ENCODE peak calls at places on chromosomes 11 and 22, in ten cellular contexts. C is pancreas; N is CD8-positive, alpha-beta memory T cell; S is kidney; M is body of pancreas; A is effector memory CD4-positive, alpha-beta T cell; D is left ventricle myocardium inferior; U is mammary epithelial cell; H is MM.1S; V is sigmoid colon. P is an unnamed sample.

GRCh38 chr11:108865411-108865810 is 200.5 kb downstream of the DDX10 start:
- DNase-seq in C (no peak), N (no peak), S (no peak), M (no peak), A (no peak), D (no peak), U (no peak), H (no peak), V (no peak), P (no peak)

GRCh38 chr11:110200241-110200640 is 96.2 kb downstream of the RDX start:
- DNase-seq in C (no peak), N (no peak), S (no peak), M (no peak), A (no peak), D (no peak), U (peak; percentile 73), H (no peak), V (no peak), P (no peak)

GRCh38 chr22:46081036-46081830 is 69.1 kb upstream of the PPARA start:
- DNase-seq in C (peak; percentile 79), N (no peak), S (peak; percentile 76), M (peak; percentile 37), A (no peak), D (peak; percentile 17), U (peak; percentile 31), H (no peak), V (peak; percentile 76), P (peak; percentile 1)

GRCh38 chr11:10451399-10452116 is 3.5 kb upstream of the AMPD3 start:
- DNase-seq in C (no peak), N (no peak), S (no peak), M (no peak), A (no peak), D (no peak), U (no peak), H (no peak), V (no peak), P (no peak)

GRCh38 chr11:102116453-102117205 is 6.4 kb downstream of the YAP1 start:
- DNase-seq in C (no peak), N (no peak), S (no peak), M (no peak), A (no peak), D (no peak), U (no peak), H (no peak), V (no peak), P (no peak)

GRCh38 chr11:94825111-94825880 is 57.1 kb downstream of the AMOTL1 start:
- DNase-seq in C (no peak), N (no peak), S (no peak), M (no peak), A (no peak), D (no peak), U (no peak), H (no peak), V (no peak), P (no peak)

GRCh38 chr11:57458410-57459111 is 1.8 kb upstream of the RTN4RL2 start:
- DNase-seq in C (no peak), N (peak; percentile 47), S (peak; percentile 82), M (peak; percentile 59), A (peak; percentile 25), D (peak; percentile 53), U (no peak), H (no peak), V (no peak), P (peak; percentile 24)

GRCh38 chr22:37365950-37366349 is 61.3 kb downstream of the ELFN2 start:
- DNase-seq in C (no peak), N (no peak), S (no peak), M (no peak), A (no peak), D (no peak), U (no peak), H (no peak), V (no peak), P (no peak)

GRCh38 chr11:63838150-63838681 is 694 bp upstream of the MARK2 start:
- DNase-seq in C (no peak), N (no peak), S (peak; percentile 86), M (no peak), A (no peak), D (no peak), U (no peak), H (no peak), V (no peak), P (no peak)

GRCh38 chr11:63839508-63840355 is 822 bp downstream of the MARK2 start:
- DNase-seq in C (peak; percentile 89), N (no peak), S (peak; percentile 87), M (peak; percentile 56), A (peak; percentile 5), D (no peak), U (peak; percentile 23), H (no peak), V (peak; percentile 77), P (peak; percentile 16)

GRCh38 chr11:63840356-63841060 is 1.6 kb downstream of the MARK2 start:
- DNase-seq in C (no peak), N (no peak), S (no peak), M (no peak), A (no peak), D (no peak), U (peak; percentile 19), H (peak; percentile 31), V (no peak), P (no peak)

GRCh38 chr11:63837719-63838118 is 1.2 kb upstream of the MARK2 start:
- DNase-seq in C (no peak), N (no peak), S (peak; percentile 53), M (no peak), A (no peak), D (no peak), U (no peak), H (no peak), V (no peak), P (no peak)

DNA sequence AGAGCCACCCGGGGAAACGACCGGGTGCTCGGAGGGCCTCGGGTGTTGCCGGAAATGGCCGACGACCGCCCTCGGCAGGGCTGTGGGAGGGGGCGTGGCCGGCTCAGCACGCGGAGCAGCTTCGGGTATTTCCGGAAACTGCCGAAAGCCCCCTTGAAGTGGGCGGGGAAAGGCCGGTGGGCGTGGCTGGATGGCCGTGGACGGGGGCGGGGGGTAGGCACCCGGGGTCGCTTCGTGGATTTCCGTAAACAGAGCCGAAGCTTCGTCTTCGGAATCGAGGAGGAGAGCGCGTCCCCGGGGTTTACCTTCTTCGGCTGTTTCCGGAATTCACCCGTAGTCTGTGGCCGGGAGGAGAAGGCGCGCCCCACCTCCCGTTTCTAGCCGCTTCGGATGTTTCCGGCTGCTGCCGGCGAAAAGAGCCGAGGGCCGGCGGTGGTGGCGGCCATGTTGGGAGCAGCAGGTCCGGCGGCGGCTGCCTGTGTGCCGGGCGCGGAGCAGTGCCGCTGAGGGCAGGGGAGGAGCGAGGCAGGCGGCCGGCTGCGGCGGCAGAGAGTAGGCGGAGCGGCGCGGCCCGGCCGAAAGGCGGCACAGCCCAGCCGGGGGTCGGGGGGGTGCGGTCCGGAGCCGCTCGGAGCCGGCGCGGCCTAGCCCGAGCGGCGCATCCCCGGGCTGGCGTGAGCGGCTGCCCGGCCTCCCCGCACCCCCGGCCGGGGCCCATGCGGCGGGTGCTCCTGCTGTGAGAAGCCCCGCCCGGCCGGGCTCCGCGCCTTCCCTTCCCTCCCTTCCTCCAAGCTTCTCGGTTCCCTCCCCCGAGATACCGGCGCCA is at the start of gene MARK2:
- DNase-seq in C (peak; percentile 99), N (peak; percentile 100), S (peak; percentile 99), M (peak; percentile 99), A (peak; percentile 100), D (peak; percentile 97), U (peak; percentile 96), H (peak; percentile 98), V (peak; percentile 99), P (peak; percentile 100)
- H3K9me3 ChIP-seq in C (no peaks in the 10 kb centered on the region), N (no peaks in the 10 kb centered on the region), S (no peaks in the 10 kb centered on the region), M (no peaks in the 10 kb centered on the region), A (no peaks in the 10 kb centered on the region), D (no peaks in the 10 kb centered on the region), U (no peaks in the 10 kb centered on the region), H (no peaks in the 10 kb centered on the region), V (no peaks in the 10 kb centered on the region), P (no peaks in the 10 kb centered on the region)

GRCh38 chr22:18058770-18059169 is 19.0 kb upstream of the PEX26 start:
- DNase-seq in C (no peak), N (no peak), S (no peak), M (no peak), A (no peak), D (no peak), U (no peak), H (no peak), V (no peak), P (no peak)
- H3K9me3 ChIP-seq in C (no peaks in the 10 kb centered on the region), N (no peaks in the 10 kb centered on the region), S (no peaks in the 10 kb centered on the region), M (no peaks in the 10 kb centered on the region), A (no peaks in the 10 kb centered on the region), D (no peaks in the 10 kb centered on the region), U (no peaks in the 10 kb centered on the region), H (no peaks in the 10 kb centered on the region), V (no peaks in the 10 kb centered on the region), P (no peaks in the 10 kb centered on the region)

GRCh38 chr11:130548491-130548833 is 100.0 kb downstream of the ADAMTS15 start:
- DNase-seq in C (no peak), N (no peak), S (no peak), M (no peak), A (no peak), D (no peak), U (peak; percentile 22), H (no peak), V (no peak), P (no peak)

GRCh38 chr11:130545449-130546072 is 97.1 kb downstream of the ADAMTS15 start:
- DNase-seq in C (no peak), N (no peak), S (no peak), M (no peak), A (no peak), D (no peak), U (no peak), H (no peak), V (no peak), P (no peak)

GRCh38 chr11:130546901-130547694 is 98.7 kb downstream of the ADAMTS15 start:
- DNase-seq in C (no peak), N (no peak), S (no peak), M (no peak), A (no peak), D (no peak), U (no peak), H (no peak), V (no peak), P (no peak)

GRCh38 chr11:130547761-130548490 is 99.5 kb downstream of the ADAMTS15 start:
- DNase-seq in C (no peak), N (no peak), S (no peak), M (no peak), A (no peak), D (no peak), U (no peak), H (no peak), V (no peak), P (no peak)

DNA sequence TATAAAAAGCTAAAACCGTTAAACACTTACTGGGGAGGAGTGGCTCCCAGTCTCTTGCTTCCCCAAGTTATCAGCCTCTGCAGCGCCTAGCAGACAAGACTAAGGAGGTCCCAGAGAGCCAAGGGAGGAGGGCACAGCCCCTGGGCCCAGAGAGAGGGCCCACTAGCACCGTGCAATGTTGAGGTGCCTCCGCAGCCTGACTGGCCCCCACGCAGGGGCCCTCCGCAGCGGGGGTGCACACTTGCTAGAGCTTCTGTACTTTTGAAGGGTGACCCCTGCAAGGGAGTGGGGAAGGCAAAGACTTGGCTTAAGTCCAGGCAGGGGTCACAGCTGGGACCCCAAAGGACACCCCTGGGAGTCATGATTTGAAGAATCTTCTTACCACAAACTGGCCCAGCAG is 98.0 kb downstream of the ADAMTS15 start:
- DNase-seq in C (no peak), N (no peak), S (no peak), M (no peak), A (no peak), D (no peak), U (no peak), H (no peak), V (no peak), P (no peak)
- H3K9me3 ChIP-seq in C (no peaks in the 10 kb centered on the region), N (no peaks in the 10 kb centered on the region), S (no peaks in the 10 kb centered on the region), M (no peaks in the 10 kb centered on the region), A (no peaks in the 10 kb centered on the region), D (no peaks in the 10 kb centered on the region), U (no peaks in the 10 kb centered on the region), H (no peaks in the 10 kb centered on the region), V (no peaks in the 10 kb centered on the region), P (no peaks in the 10 kb centered on the region)

GRCh38 chr22:49154433-49154832 is 673.2 kb downstream of the BRD1 start:
- DNase-seq in C (no peak), N (no peak), S (peak; percentile 63), M (no peak), A (no peak), D (no peak), U (no peak), H (no peak), V (no peak), P (no peak)

GRCh38 chr22:49155039-49155808 is 672.4 kb downstream of the BRD1 start:
- DNase-seq in C (no peak), N (no peak), S (peak; percentile 56), M (no peak), A (no peak), D (no peak), U (no peak), H (no peak), V (no peak), P (no peak)

GRCh38 chr22:49157529-49158339 is 669.9 kb downstream of the BRD1 start:
- DNase-seq in C (peak; percentile 24), N (no peak), S (peak; percentile 38), M (no peak), A (no peak), D (no peak), U (no peak), H (no peak), V (no peak), P (no peak)

GRCh38 chr22:49156662-49157285 is 670.9 kb downstream of the BRD1 start:
- DNase-seq in C (no peak), N (no peak), S (no peak), M (peak; percentile 45), A (no peak), D (no peak), U (no peak), H (no peak), V (no peak), P (no peak)

DNA sequence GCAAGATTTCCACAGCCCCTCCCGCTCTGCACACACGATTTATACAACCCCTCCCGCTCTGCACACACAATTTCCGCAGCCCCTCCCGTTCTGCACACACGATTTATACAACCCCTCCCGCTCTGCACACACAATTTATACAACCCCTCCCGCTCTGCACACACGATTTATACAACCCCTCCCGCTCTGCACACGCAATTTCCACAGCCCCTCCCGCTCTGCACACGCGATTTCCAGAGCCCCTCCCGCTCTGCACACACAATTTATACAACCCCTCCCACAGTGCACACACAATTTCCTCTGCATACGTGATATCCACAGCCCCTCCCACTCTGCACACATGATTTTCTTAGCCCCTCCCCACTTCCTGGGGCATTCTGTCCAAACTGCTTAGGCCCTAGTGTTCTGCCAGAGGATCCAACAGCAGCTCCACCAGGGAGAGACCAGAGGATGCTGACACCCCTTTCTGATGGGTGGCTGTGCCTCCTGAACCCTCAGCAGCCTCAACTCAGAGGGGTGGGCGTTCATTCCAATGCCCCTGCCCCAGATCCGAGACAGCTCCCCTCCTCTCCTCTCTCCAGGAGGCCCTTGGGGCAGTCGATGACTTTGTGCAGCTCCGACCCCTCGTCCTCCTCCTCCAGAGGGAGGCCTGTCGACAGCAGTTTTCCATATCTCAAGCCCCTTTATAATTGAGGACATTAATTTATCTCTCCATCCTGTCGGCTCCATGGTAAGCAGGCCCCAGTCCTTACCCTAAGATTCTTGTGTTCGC is 671.7 kb downstream of the BRD1 start:
- DNase-seq in C (no peak), N (no peak), S (no peak), M (no peak), A (no peak), D (no peak), U (no peak), H (no peak), V (no peak), P (no peak)
- H3K9me3 ChIP-seq in C (no peaks in the 10 kb centered on the region), N (no peaks in the 10 kb centered on the region), S (no peaks in the 10 kb centered on the region), M (no peaks in the 10 kb centered on the region), A (no peaks in the 10 kb centered on the region), D (no peaks in the 10 kb centered on the region), U (peaks cover 60% of the 10 kb centered on the region), H (no peaks in the 10 kb centered on the region), V (no peaks in the 10 kb centered on the region), P (no peaks in the 10 kb centered on the region)